ENCODE peak calls at places on chromosome 20, in nine cellular contexts. T, C, R, X, O, P, Z, H and E are unnamed samples.

GRCh38 chr20:8408587-8409307 is 276.7 kb downstream of the PLCB1 start:
- DNase-seq in T (no peak), C (no peak), R (no peak), X (no peak), O (no peak), P (no peak), Z (no peak), H (no peak), E (no peak)

GRCh38 chr20:39576786-39577185 is 614.6 kb downstream of the DHX35 start:
- DNase-seq in T (no peak), C (no peak), R (no peak), X (no peak), O (no peak), P (no peak), Z (peak; percentile 43), H (no peak), E (no peak)

GRCh38 chr20:57211949-57212889 is 54.2 kb downstream of the BMP7 start:
- DNase-seq in T (no peak), C (peak; percentile 51), R (peak; percentile 66), X (peak; percentile 89), O (peak; percentile 61), P (no peak), Z (peak; percentile 85), H (peak; percentile 31), E (no peak)

GRCh38 chr20:10521068-10521834 is 86.1 kb downstream of the SLX4IP start:
- DNase-seq in T (no peak), C (no peak), R (no peak), X (peak; percentile 43), O (peak; percentile 70), P (no peak), Z (peak; percentile 84), H (no peak), E (no peak)

GRCh38 chr20:37565134-37565811 is 37.6 kb upstream of the BLCAP start:
- DNase-seq in T (no peak), C (no peak), R (peak; percentile 33), X (no peak), O (no peak), P (no peak), Z (no peak), H (no peak), E (no peak)

GRCh38 chr20:48773837-48774418 is 53.9 kb downstream of the PREX1 start:
- DNase-seq in T (no peak), C (no peak), R (no peak), X (no peak), O (no peak), P (no peak), Z (no peak), H (no peak), E (peak; percentile 93)

GRCh38 chr20:41617059-41617921 is 887 bp downstream of the CHD6 start:
- DNase-seq in T (peak; percentile 46), C (no peak), R (peak; percentile 56), X (peak; percentile 23), O (peak; percentile 51), P (peak; percentile 65), Z (peak; percentile 11), H (peak; percentile 43), E (no peak)

GRCh38 chr20:32327087-32327681 is 30.9 kb upstream of the ASXL1 start:
- DNase-seq in T (no peak), C (no peak), R (no peak), X (no peak), O (peak; percentile 90), P (peak; percentile 62), Z (peak; percentile 79), H (no peak), E (no peak)

GRCh38 chr20:5848711-5849505 is 98.7 kb downstream of the SHLD1 start:
- DNase-seq in T (no peak), C (no peak), R (no peak), X (no peak), O (peak; percentile 75), P (no peak), Z (no peak), H (no peak), E (no peak)

GRCh38 chr20:41125530-41126457 is 11.5 kb upstream of the PLCG1 start:
- DNase-seq in T (no peak), C (no peak), R (no peak), X (no peak), O (no peak), P (no peak), Z (no peak), H (no peak), E (no peak)

GRCh38 chr20:10282930-10283556 is 64.4 kb downstream of the SNAP25 start:
- DNase-seq in T (no peak), C (no peak), R (no peak), X (no peak), O (peak; percentile 11), P (no peak), Z (peak; percentile 45), H (no peak), E (no peak)

GRCh38 chr20:22974354-22974753 is 60.8 kb upstream of the SSTR4 start:
- DNase-seq in T (no peak), C (no peak), R (no peak), X (no peak), O (peak; percentile 46), P (peak; percentile 13), Z (peak; percentile 22), H (peak; percentile 39), E (no peak)
- TF ChIP-seq CTCF in T (no peak), C (peak; percentile 55), R (no peak), X (peak; percentile 40), O (peak; percentile 61), P (peak; percentile 33), Z (peak; percentile 74), H (peak; percentile 61), E (peak; percentile 74)

GRCh38 chr20:2207770-2208097 is 88.1 kb upstream of the TGM3 start:
- DNase-seq in T (no peak), C (no peak), R (no peak), X (no peak), O (no peak), P (no peak), Z (no peak), H (no peak), E (no peak)

GRCh38 chr20:2203436-2203835 is 92.4 kb upstream of the TGM3 start:
- DNase-seq in T (no peak), C (no peak), R (no peak), X (no peak), O (no peak), P (no peak), Z (no peak), H (no peak), E (no peak)

GRCh38 chr20:2208897-2209296 is 86.9 kb upstream of the TGM3 start:
- DNase-seq in T (no peak), C (no peak), R (no peak), X (no peak), O (no peak), P (no peak), Z (no peak), H (no peak), E (no peak)

GRCh38 chr20:2204021-2204420 is 91.8 kb upstream of the TGM3 start:
- DNase-seq in T (no peak), C (no peak), R (no peak), X (no peak), O (no peak), P (no peak), Z (no peak), H (no peak), E (no peak)

GRCh38 chr20:2206957-2207769 is 88.6 kb upstream of the TGM3 start:
- DNase-seq in T (peak; percentile 86), C (peak; percentile 81), R (peak; percentile 86), X (peak; percentile 90), O (peak; percentile 70), P (peak; percentile 88), Z (peak; percentile 25), H (peak; percentile 89), E (peak; percentile 88)
- TF ChIP-seq CTCF in T (peak; percentile 77), C (peak; percentile 88), R (peak; percentile 52), X (peak; percentile 86), O (peak; percentile 62), P (peak; percentile 76), Z (peak; percentile 66), H (peak; percentile 73), E (peak; percentile 95)

GRCh38 chr20:59780494-59781185 is 152.8 kb downstream of the SYCP2 start:
- DNase-seq in T (no peak), C (no peak), R (no peak), X (no peak), O (no peak), P (no peak), Z (no peak), H (no peak), E (no peak)

GRCh38 chr20:59785118-59785959 is 148.1 kb downstream of the SYCP2 start:
- DNase-seq in T (no peak), C (no peak), R (no peak), X (no peak), O (no peak), P (no peak), Z (no peak), H (no peak), E (no peak)

GRCh38 chr20:59784365-59785117 is 148.9 kb downstream of the SYCP2 start:
- DNase-seq in T (no peak), C (no peak), R (no peak), X (no peak), O (no peak), P (no peak), Z (no peak), H (no peak), E (no peak)

GRCh38 chr20:59781236-59781635 is 152.2 kb downstream of the SYCP2 start:
- DNase-seq in T (no peak), C (no peak), R (no peak), X (no peak), O (no peak), P (no peak), Z (no peak), H (no peak), E (no peak)

GRCh38 chr20:59783020-59784010 is 150.1 kb downstream of the SYCP2 start:
- DNase-seq in T (peak; percentile 82), C (peak; percentile 78), R (peak; percentile 79), X (peak; percentile 65), O (peak; percentile 36), P (peak; percentile 86), Z (peak; percentile 42), H (peak; percentile 82), E (no peak)
- TF ChIP-seq CTCF in T (peak; percentile 93), C (peak; percentile 86), R (no peak), X (peak; percentile 65), O (peak; percentile 77), P (peak; percentile 100), Z (peak; percentile 89), H (peak; percentile 82), E (peak; percentile 85)

GRCh38 chr20:1507276-1507675 is 16.1 kb upstream of the SIRPB2 start:
- DNase-seq in T (no peak), C (no peak), R (no peak), X (no peak), O (no peak), P (no peak), Z (no peak), H (no peak), E (no peak)

GRCh38 chr20:1505361-1505760 is 14.1 kb upstream of the SIRPB2 start:
- DNase-seq in T (no peak), C (no peak), R (no peak), X (no peak), O (no peak), P (no peak), Z (peak; percentile 18), H (no peak), E (no peak)

GRCh38 chr20:1508576-1508975 is 17.4 kb upstream of the SIRPB2 start:
- DNase-seq in T (no peak), C (no peak), R (no peak), X (no peak), O (no peak), P (no peak), Z (no peak), H (no peak), E (no peak)

GRCh38 chr20:1505871-1506270 is 14.7 kb upstream of the SIRPB2 start:
- DNase-seq in T (no peak), C (no peak), R (no peak), X (no peak), O (no peak), P (no peak), Z (no peak), H (no peak), E (no peak)

GRCh38 chr20:1509237-1509636 is 18.0 kb upstream of the SIRPB2 start:
- DNase-seq in T (peak; percentile 19), C (no peak), R (peak; percentile 53), X (peak; percentile 26), O (peak; percentile 24), P (peak; percentile 18), Z (peak; percentile 47), H (peak; percentile 25), E (peak; percentile 57)
- TF ChIP-seq CTCF in T (peak; percentile 44), C (peak; percentile 35), R (peak; percentile 19), X (peak; percentile 56), O (peak; percentile 44), P (peak; percentile 52), Z (peak; percentile 60), H (peak; percentile 22), E (peak; percentile 69)